ENCODE peak calls at places on chromosomes 12 and 14, in four cellular contexts. F is WERI-Rb-1, T is NCI-H1694 treated with DMSO at 0.1 percent for 48 hours, S is Daoy. A is an unnamed sample.

GRCh38 chr14:100063314-100063941 is 1.8 kb upstream of the EVL start:
- DNase-seq in F (no peak), T (no peak), S (no peak), A (no peak)

GRCh38 chr14:60602312-60602711 is 47.0 kb downstream of the SIX1 start:
- DNase-seq in F (no peak), T (no peak), S (no peak), A (no peak)

GRCh38 chr12:64631197-64631596 is 20.9 kb downstream of the RASSF3 start:
- DNase-seq in F (no peak), T (no peak), S (no peak), A (no peak)

GRCh38 chr12:76137611-76138010 is 53.1 kb upstream of the NAP1L1 start:
- DNase-seq in F (no peak), T (no peak), S (no peak), A (no peak)

GRCh38 chr12:103583008-103583407 is 4.1 kb upstream of the STAB2 start:
- DNase-seq in F (no peak), T (no peak), S (no peak), A (no peak)

GRCh38 chr14:102973706-102974280 is 51.3 kb downstream of the AMN start:
- DNase-seq in F (no peak), T (no peak), S (no peak), A (no peak)

GRCh38 chr14:99822800-99823455 is 29.7 kb downstream of the EML1 start:
- DNase-seq in F (no peak), T (no peak), S (no peak), A (no peak)

GRCh38 chr14:102939820-102940561 is 17.5 kb downstream of the AMN start:
- DNase-seq in F (no peak), T (no peak), S (no peak), A (no peak)

GRCh38 chr12:96398422-96399080 is 1.7 kb downstream of the CDK17 start:
- DNase-seq in F (no peak), T (no peak), S (no peak), A (no peak)

GRCh38 chr12:106804668-106805067 is 30.2 kb downstream of the RIC8B start:
- DNase-seq in F (no peak), T (no peak), S (no peak), A (no peak)

GRCh38 chr12:88237954-88238353 is 95.8 kb downstream of the TMTC3 start:
- DNase-seq in F (no peak), T (no peak), S (peak), A (peak)

GRCh38 chr12:113649256-113649830 is 177.7 kb upstream of the LHX5 start:
- DNase-seq in F (no peak), T (no peak), S (no peak), A (no peak)

GRCh38 chr12:119699199-119699765 is 31.3 kb downstream of the PRKAB1 start:
- DNase-seq in F (no peak), T (no peak), S (no peak), A (no peak)

GRCh38 chr12:82765971-82766705 is 79.4 kb downstream of the TMTC2 start:
- DNase-seq in F (no peak), T (no peak), S (no peak), A (no peak)

GRCh38 chr12:62640910-62641448 is 174.4 kb downstream of the MON2 start:
- DNase-seq in F (no peak), T (no peak), S (peak), A (no peak)

GRCh38 chr12:76030378-76031080 is 1.0 kb downstream of the PHLDA1 start:
- DNase-seq in F (peak), T (no peak), S (peak), A (no peak)

GRCh38 chr14:105294142-105294597 is 6.6 kb downstream of the BRF1 start:
- DNase-seq in F (no peak), T (peak), S (peak), A (no peak)

GRCh38 chr12:77796775-77797174 is 33.9 kb upstream of the NAV3 start:
- DNase-seq in F (no peak), T (no peak), S (peak), A (peak)